ENCODE peak calls at places on chromosomes 12 and 14, in ten cellular contexts. I is GM23248, W is HCT116, J is mammary epithelial cell, Y is MM.1S, O is K562, N is SK-N-SH, R is fibroblast of lung, C is H1, E is keratinocyte. S is an unnamed sample. For H3K79me2, the result is how much of the 10 kb centered on the place peaks cover.

GRCh38 chr14:100904307-100905019 is 941 bp upstream of the RTL1 start:
- DNase-seq in E (no peak), R (peak), J (no peak), W (no peak), N (peak), Y (no peak), I (peak), O (no peak), C (peak), S (no peak)

GRCh38 chr14:99745307-99745951 is 47.8 kb upstream of the EML1 start:
- DNase-seq in J (no peak), R (peak), Y (no peak), E (no peak), W (no peak), I (peak), N (no peak), O (no peak), C (no peak), S (no peak)

GRCh38 chr12:120353136-120353535 is 15.8 kb downstream of the MSI1 start:
- DNase-seq in C (no peak), J (no peak), O (no peak), Y (no peak), N (no peak), W (no peak), R (no peak), E (no peak), I (no peak), S (no peak)

GRCh38 chr14:28785096-28785952 is 18.7 kb downstream of the FOXG1 start:
- DNase-seq in R (peak), W (no peak), I (peak), J (no peak), C (peak), N (no peak), E (no peak), O (no peak), Y (no peak), S (no peak)

GRCh38 chr14:36105401-36105800 is 71.1 kb downstream of the PTCSC3 start:
- DNase-seq in E (no peak), Y (no peak), R (no peak), N (no peak), W (peak), I (peak), C (peak), O (no peak), J (no peak), S (peak)

GRCh38 chr14:24605435-24606190 is 3.9 kb downstream of the GZMH start:
- DNase-seq in E (no peak), J (peak), N (peak), C (peak), R (no peak), I (peak), W (peak), O (peak), Y (peak), S (peak)

GRCh38 chr14:91169951-91170350 is 56.1 kb downstream of the DGLUCY start:
- DNase-seq in J (no peak), W (no peak), N (no peak), C (no peak), R (no peak), Y (no peak), O (no peak), I (no peak), E (no peak), S (no peak)

GRCh38 chr14:89955022-89955414 is 488 bp upstream of the EFCAB11 start:
- DNase-seq in I (no peak), R (no peak), J (no peak), W (no peak), O (no peak), E (no peak), Y (no peak), C (no peak), N (no peak), S (no peak)

GRCh38 chr14:64786296-64787149 is 82.3 kb downstream of the PLEKHG3 start:
- DNase-seq in C (no peak), J (no peak), I (peak), N (no peak), E (no peak), Y (no peak), R (peak), O (no peak), W (no peak), S (no peak)

GRCh38 chr12:26746315-26746714 is 86.7 kb downstream of the ITPR2 start:
- DNase-seq in J (peak), I (peak), R (peak), N (no peak), E (peak), Y (no peak), C (no peak), O (no peak), W (no peak), S (peak)

GRCh38 chr12:44874981-44875416 is 1.1 kb downstream of the NELL2 start:
- DNase-seq in E (no peak), C (peak), R (no peak), N (peak), W (no peak), O (no peak), J (no peak), I (peak), Y (peak), S (peak)

GRCh38 chr12:57891639-57892228 is 45.2 kb upstream of the CTDSP2 start:
- DNase-seq in J (no peak), C (no peak), N (no peak), I (peak), W (no peak), Y (no peak), E (no peak), R (no peak), O (no peak), S (no peak)

GRCh38 chr14:97446087-97446486 is 648.9 kb downstream of the VRK1 start:
- DNase-seq in Y (no peak), O (no peak), R (no peak), I (no peak), W (no peak), C (no peak), N (no peak), J (no peak), E (no peak), S (no peak)

GRCh38 chr12:94566345-94566744 is 84.0 kb downstream of the TMCC3 start:
- DNase-seq in N (no peak), Y (no peak), I (no peak), J (no peak), W (no peak), C (no peak), O (no peak), R (no peak), E (no peak), S (no peak)

GRCh38 chr12:131803995-131804521 is 24.1 kb upstream of the MMP17 start:
- DNase-seq in E (no peak), J (no peak), C (no peak), I (peak), W (no peak), Y (no peak), R (peak), N (no peak), O (no peak), S (no peak)

GRCh38 chr14:101584049-101584859 is 23.0 kb downstream of the DIO3 start:
- DNase-seq in R (no peak), N (peak), J (no peak), I (peak), W (no peak), Y (no peak), C (no peak), O (peak), E (no peak), S (no peak)

GRCh38 chr12:101925352-101925751 is 48.0 kb downstream of the DRAM1 start:
- DNase-seq in I (peak), N (no peak), Y (no peak), R (peak), O (no peak), W (no peak), E (peak), C (no peak), J (peak), S (no peak)

GRCh38 chr12:53274445-53274844 is 6.3 kb downstream of the ESPL1 start:
- DNase-seq in Y (no peak), N (no peak), I (no peak), C (no peak), O (no peak), J (no peak), R (no peak), E (no peak), W (no peak), S (no peak)

GRCh38 chr14:52346778-52347177 is 32.7 kb downstream of the PTGER2 start:
- DNase-seq in Y (no peak), O (no peak), J (no peak), R (no peak), I (no peak), W (no peak), E (no peak), N (no peak), C (no peak), S (no peak)

GRCh38 chr12:8953773-8954402 is 4.4 kb upstream of the M6PR start:
- DNase-seq in O (no peak), E (no peak), W (no peak), J (no peak), N (no peak), Y (no peak), R (no peak), C (no peak), I (no peak), S (no peak)

GRCh38 chr12:123363385-123363742 is 1.3 kb downstream of the SBNO1 start:
- DNase-seq in N (peak), C (no peak), I (peak), W (no peak), R (no peak), Y (no peak), O (no peak), E (no peak), J (no peak), S (peak)

GRCh38 chr12:78559441-78559840 is 305.1 kb upstream of the SYT1 start:
- DNase-seq in I (peak), O (no peak), R (peak), Y (no peak), J (no peak), W (no peak), C (no peak), E (no peak), N (no peak), S (no peak)

GRCh38 chr12:83826112-83826511 is 1086.5 kb downstream of the SLC6A15 start:
- DNase-seq in Y (peak), N (peak), W (peak), E (no peak), R (no peak), I (peak), O (peak), C (peak), J (peak), S (peak)

GRCh38 chr12:130547480-130548155 is 168.5 kb downstream of the RIMBP2 start:
- DNase-seq in W (no peak), R (no peak), O (no peak), C (no peak), I (no peak), J (no peak), E (no peak), N (peak), Y (no peak), S (no peak)

GRCh38 chr12:105921872-105922669 is 216.7 kb downstream of the NUAK1 start:
- DNase-seq in Y (no peak), C (no peak), E (no peak), W (no peak), I (peak), R (no peak), J (no peak), O (no peak), N (no peak), S (no peak)

GRCh38 chr12:33596061-33596460 is 156.4 kb upstream of the SYT10 start:
- DNase-seq in W (no peak), I (no peak), J (peak), O (no peak), E (no peak), C (no peak), Y (no peak), N (no peak), R (peak), S (no peak)

GRCh38 chr14:90693413-90693812 is 122.8 kb downstream of the TTC7B start:
- DNase-seq in I (no peak), C (no peak), O (no peak), E (no peak), Y (peak), W (no peak), J (no peak), N (no peak), R (no peak), S (no peak)

GRCh38 chr12:88057994-88058718 is 29.0 kb upstream of the C12orf50 start:
- DNase-seq in Y (no peak), E (no peak), O (no peak), W (no peak), N (no peak), C (no peak), I (peak), R (no peak), J (no peak), S (no peak)

GRCh38 chr14:54478621-54479215 is 10.1 kb downstream of the GMFB start:
- DNase-seq in N (no peak), R (no peak), E (no peak), I (peak), Y (no peak), O (no peak), C (no peak), J (no peak), W (no peak), S (no peak)

GRCh38 chr12:50505386-50505827 is 622 bp downstream of the DIP2B start:
- DNase-seq in W (no peak), O (peak), E (no peak), Y (peak), R (peak), J (peak), I (peak), N (peak), C (no peak), S (peak)

GRCh38 chr14:102733326-102733725 is 43.9 kb upstream of the TRAF3 start:
- DNase-seq in Y (no peak), E (no peak), R (no peak), J (no peak), I (no peak), N (no peak), O (no peak), C (no peak), W (no peak), S (no peak)

GRCh38 chr14:68977137-68977740 is 1.9 kb downstream of the ACTN1 start:
- DNase-seq in C (no peak), E (no peak), J (no peak), I (no peak), W (no peak), Y (no peak), O (no peak), N (peak), R (no peak), S (no peak)

GRCh38 chr14:104333903-104334811 is 195.8 kb downstream of the KIF26A start:
- DNase-seq in W (no peak), E (no peak), Y (no peak), I (no peak), O (no peak), C (no peak), R (no peak), N (no peak), J (no peak), S (no peak)

GRCh38 chr12:122090759-122091535 is 12.4 kb downstream of the MLXIP start:
- DNase-seq in E (no peak), C (no peak), R (peak), J (no peak), Y (no peak), O (no peak), I (peak), W (no peak), N (no peak), S (peak)
- H3K79me2 ChIP-seq in E (half or more), C (under half), R (half or more), J (half or more), Y (half or more), O (half or more), I (half or more), W (half or more), N (half or more), S (half or more)

DNA sequence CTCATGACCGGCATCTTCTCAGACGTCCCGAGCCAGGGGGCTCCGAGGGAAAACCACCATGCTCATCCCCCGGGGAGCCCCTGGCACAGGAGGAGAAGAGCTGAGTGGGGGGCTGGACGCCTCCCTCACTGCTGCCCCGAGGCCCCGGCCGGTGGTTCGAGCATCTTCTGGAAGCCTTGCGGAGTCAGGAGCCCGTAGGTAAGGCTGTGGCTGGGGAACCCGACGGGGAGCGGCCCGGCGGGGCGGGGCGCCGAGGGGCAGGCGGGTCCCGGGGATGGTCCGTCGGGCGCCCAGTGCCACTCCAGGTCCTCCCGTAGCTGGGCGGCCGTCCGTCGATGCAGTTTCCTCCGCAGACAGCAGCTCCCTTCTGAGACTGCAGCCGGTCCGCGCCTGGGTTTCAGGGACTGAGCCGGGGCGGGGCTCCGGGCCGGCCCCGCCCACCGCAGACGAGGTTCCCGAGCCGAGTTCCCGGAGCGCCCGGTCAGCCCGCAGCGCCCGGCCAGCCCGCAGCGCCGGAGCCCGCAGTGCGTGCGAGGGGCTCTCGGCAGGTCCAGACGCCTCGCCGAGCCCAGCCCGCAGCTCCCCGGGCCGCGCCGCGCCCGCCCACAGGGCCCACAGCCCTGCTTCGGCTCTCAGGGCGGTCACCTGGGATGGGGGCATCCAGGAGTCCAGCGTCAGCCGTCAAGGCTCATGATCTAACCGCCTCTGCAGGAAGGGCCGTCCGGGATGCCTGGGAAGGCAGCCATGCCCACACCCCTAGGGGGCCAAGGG is at the start of gene PGF:
- DNase-seq in C (peak), Y (no peak), N (peak), I (peak), R (peak), E (no peak), O (peak), J (peak), W (peak), S (no peak)
- H3K9ac ChIP-seq in C (peak), Y (no peak), N (peak), I (peak), R (peak), E (peak), O (peak), J (peak), W (peak), S (no peak)

DNA sequence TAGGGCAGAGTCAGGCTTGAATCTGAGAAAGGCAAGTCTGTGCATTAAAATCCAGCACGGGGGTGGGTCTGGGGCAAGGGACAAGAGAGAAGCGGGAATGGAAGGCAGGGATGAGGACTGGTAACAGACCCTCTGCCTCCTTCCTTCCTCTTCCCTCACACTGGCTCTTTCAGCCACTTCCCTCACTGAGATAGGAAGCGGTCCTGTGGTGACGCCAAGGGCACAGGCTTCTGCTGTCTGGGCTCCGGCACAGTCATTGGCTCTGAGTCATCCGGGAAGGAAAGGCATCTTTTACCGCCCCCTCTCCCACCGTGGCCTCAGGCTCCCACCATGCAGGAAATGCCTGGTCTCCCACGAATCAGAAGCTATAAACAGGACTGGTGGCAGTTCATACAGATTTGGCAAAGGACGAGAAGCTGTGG is 70.2 kb downstream of the ETV6 start:
- DNase-seq in N (peak), W (no peak), Y (no peak), R (peak), C (no peak), O (no peak), E (peak), I (peak), J (peak), S (no peak)
- H3K79me2 ChIP-seq in N (half or more), W (under half), Y (under half), R (under half), C (under half), O (under half), E (under half), I (half or more), J (half or more), S (under half)

GRCh38 chr14:73786942-73787759 is 64.5 kb upstream of the PTGR2 start:
- DNase-seq in W (no peak), J (peak), Y (peak), I (peak), N (peak), R (peak), C (peak), E (no peak), O (peak), S (peak)
- H3K9ac ChIP-seq in W (peak), J (peak), Y (peak), I (peak), N (peak), R (peak), C (peak), E (peak), O (peak), S (peak)

GRCh38 chr12:969821-970220 is 20.3 kb upstream of the RAD52 start:
- DNase-seq in I (no peak), E (no peak), Y (no peak), R (no peak), W (no peak), O (no peak), J (no peak), N (no peak), C (no peak), S (no peak)
- H3K79me2 ChIP-seq in I (under half), E (under half), Y (under half), R (under half), W (under half), O (under half), J (under half), N (under half), C (under half), S (under half)

S was measured in Karpas-422.